ENCODE peak calls at places on chromosomes 1 and 21, in ten cellular contexts. R is mucosa of descending colon, L is right lobe of liver, G is esophagus squamous epithelium, F is bronchial epithelial cell, Z is GM06990, M is astrocyte, C is lower leg skin, A is psoas muscle, V is fibroblast of mammary gland. S is an unnamed sample.
A peak's percentile ranks its signal among the peaks of the same experiment; 100 is the strongest.

GRCh38 chr1:65948609-65949229 is 156.0 kb downstream of the PDE4B start:
- DNase-seq in R (peak; percentile 21), L (no peak), G (no peak), F (no peak), Z (no peak), M (peak; percentile 21), C (no peak), A (no peak), V (peak; percentile 91), S (no peak)

GRCh38 chr1:111334169-111334568 is 43.5 kb downstream of the CHIA start:
- DNase-seq in R (peak; percentile 39), L (no peak), G (no peak), F (peak; percentile 45), Z (peak; percentile 13), M (peak; percentile 22), C (no peak), A (no peak), V (peak; percentile 58), S (peak; percentile 40)

GRCh38 chr1:91879739-91880138 is 6.2 kb downstream of the TGFBR3 start:
- DNase-seq in R (no peak), L (no peak), G (no peak), F (no peak), Z (no peak), M (no peak), C (no peak), A (no peak), V (peak; percentile 21), S (no peak)

GRCh38 chr1:47984175-47984789 is 12.9 kb downstream of the TRABD2B start:
- DNase-seq in R (no peak), L (peak; percentile 29), G (no peak), F (no peak), Z (no peak), M (no peak), C (no peak), A (peak; percentile 57), V (no peak), S (no peak)

GRCh38 chr1:27339213-27339612 is 2.6 kb upstream of the SYTL1 start:
- DNase-seq in R (no peak), L (no peak), G (no peak), F (no peak), Z (no peak), M (no peak), C (no peak), A (no peak), V (no peak), S (no peak)

GRCh38 chr21:36696640-36697472 is 2.1 kb upstream of the SIM2 start:
- DNase-seq in R (no peak), L (no peak), G (no peak), F (no peak), Z (no peak), M (no peak), C (no peak), A (no peak), V (no peak), S (no peak)

GRCh38 chr21:19275065-19275464 is 871.5 kb upstream of the TMPRSS15 start:
- DNase-seq in R (no peak), L (no peak), G (no peak), F (no peak), Z (no peak), M (no peak), C (no peak), A (no peak), V (no peak), S (no peak)

GRCh38 chr1:68346192-68346808 is 103.5 kb downstream of the RPE65 start:
- DNase-seq in R (no peak), L (no peak), G (no peak), F (peak; percentile 39), Z (no peak), M (no peak), C (no peak), A (no peak), V (peak; percentile 63), S (no peak)

GRCh38 chr1:206809504-206810084 is 37.3 kb upstream of the IL10 start:
- DNase-seq in R (peak; percentile 69), L (no peak), G (no peak), F (peak; percentile 68), Z (no peak), M (no peak), C (no peak), A (no peak), V (peak; percentile 56), S (no peak)

GRCh38 chr1:151934048-151934493 is 24.8 kb upstream of the THEM4 start:
- DNase-seq in R (peak; percentile 75), L (no peak), G (no peak), F (peak; percentile 63), Z (no peak), M (peak; percentile 25), C (peak; percentile 42), A (no peak), V (peak; percentile 68), S (no peak)

GRCh38 chr1:211260161-211261107 is 1.3 kb downstream of the RCOR3 start:
- DNase-seq in R (peak; percentile 86), L (peak; percentile 86), G (peak; percentile 16), F (peak; percentile 63), Z (peak; percentile 76), M (peak; percentile 70), C (peak; percentile 88), A (peak; percentile 91), V (peak; percentile 62), S (peak; percentile 29)

GRCh38 chr1:1574721-1575537 is at the start of gene SSU72:
- DNase-seq in R (peak; percentile 95), L (peak; percentile 93), G (peak; percentile 78), F (peak; percentile 68), Z (peak; percentile 92), M (peak; percentile 79), C (peak; percentile 90), A (peak; percentile 97), V (peak; percentile 89), S (peak; percentile 74)

GRCh38 chr1:205301220-205301821 is 20.2 kb downstream of the NUAK2 start:
- DNase-seq in R (peak; percentile 44), L (peak; percentile 35), G (no peak), F (peak; percentile 73), Z (peak; percentile 43), M (peak; percentile 94), C (no peak), A (no peak), V (peak; percentile 83), S (no peak)

GRCh38 chr1:108082006-108082405 is 117.0 kb upstream of the VAV3 start:
- DNase-seq in R (no peak), L (no peak), G (no peak), F (no peak), Z (no peak), M (no peak), C (no peak), A (no peak), V (peak; percentile 15), S (no peak)

GRCh38 chr1:9691108-9691445 is 39.5 kb downstream of the PIK3CD start:
- DNase-seq in R (no peak), L (no peak), G (no peak), F (no peak), Z (no peak), M (peak; percentile 74), C (no peak), A (no peak), V (peak; percentile 27), S (no peak)

GRCh38 chr1:9689011-9689706 is 37.6 kb downstream of the PIK3CD start:
- DNase-seq in R (peak; percentile 93), L (peak; percentile 89), G (no peak), F (peak; percentile 36), Z (peak; percentile 89), M (no peak), C (peak; percentile 63), A (peak; percentile 87), V (peak; percentile 23), S (no peak)

GRCh38 chr1:9689971-9690381 is 38.4 kb downstream of the PIK3CD start:
- DNase-seq in R (peak; percentile 23), L (peak; percentile 35), G (no peak), F (no peak), Z (no peak), M (no peak), C (no peak), A (peak; percentile 62), V (no peak), S (no peak)

GRCh38 chr1:9691726-9692125 is 40.2 kb downstream of the PIK3CD start:
- DNase-seq in R (no peak), L (no peak), G (no peak), F (no peak), Z (no peak), M (no peak), C (no peak), A (no peak), V (no peak), S (no peak)

GRCh38 chr1:9690440-9691107 is 39.0 kb downstream of the PIK3CD start:
- DNase-seq in R (no peak), L (no peak), G (no peak), F (no peak), Z (no peak), M (no peak), C (no peak), A (no peak), V (no peak), S (no peak)
- H3K4me3 ChIP-seq in R (no peak overlapping the region), L (no peak overlapping the region), G (peak overlapping the region; percentile 85), F (peak overlapping the region; percentile 56), Z (no peak overlapping the region), M (peak overlapping the region; percentile 63), C (no peak overlapping the region), A (peak overlapping the region; percentile 73), V (peak overlapping the region; percentile 54), S (no peak overlapping the region)

DNA sequence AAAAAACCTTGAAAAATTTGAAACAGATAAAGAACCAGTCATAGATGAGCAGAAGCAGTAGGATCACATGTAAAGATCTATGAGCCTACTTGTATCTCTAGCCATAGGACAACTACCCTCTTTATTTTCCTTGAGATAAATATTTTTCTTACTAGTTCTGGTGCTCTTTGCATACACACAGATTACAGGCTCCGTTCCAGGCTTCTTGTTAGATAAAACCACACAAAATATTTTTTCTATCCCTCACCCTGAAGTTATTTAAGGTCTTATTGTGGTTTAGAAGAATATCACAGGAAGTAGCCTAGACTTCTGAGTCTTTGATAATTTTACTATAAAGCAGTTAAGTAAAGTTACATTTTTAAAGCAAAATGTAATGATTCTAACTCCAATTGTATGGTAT is 512.2 kb downstream of the NEGR1 start:
- DNase-seq in R (no peak), L (no peak), G (no peak), F (no peak), Z (no peak), M (peak; percentile 91), C (no peak), A (no peak), V (peak; percentile 38), S (no peak)
- TF ChIP-seq CTCF in R (no peak), L (no peak), G (no peak), F (no peak), Z (no peak), M (no peak), C (no peak), A (no peak), V (no peak), S (no peak)

GRCh38 chr1:155009221-155009711 is 6.7 kb downstream of the ZBTB7B start:
- DNase-seq in R (no peak), L (peak; percentile 24), G (no peak), F (no peak), Z (no peak), M (no peak), C (no peak), A (peak; percentile 79), V (no peak), S (no peak)
- H3K4me3 ChIP-seq in R (no peak overlapping the region), L (no peak overlapping the region), G (peak overlapping the region; percentile 61), F (peak overlapping the region; percentile 35), Z (no peak overlapping the region), M (no peak overlapping the region), C (peak overlapping the region; percentile 42), A (peak overlapping the region; percentile 62), V (no peak overlapping the region), S (no peak overlapping the region)

DNA sequence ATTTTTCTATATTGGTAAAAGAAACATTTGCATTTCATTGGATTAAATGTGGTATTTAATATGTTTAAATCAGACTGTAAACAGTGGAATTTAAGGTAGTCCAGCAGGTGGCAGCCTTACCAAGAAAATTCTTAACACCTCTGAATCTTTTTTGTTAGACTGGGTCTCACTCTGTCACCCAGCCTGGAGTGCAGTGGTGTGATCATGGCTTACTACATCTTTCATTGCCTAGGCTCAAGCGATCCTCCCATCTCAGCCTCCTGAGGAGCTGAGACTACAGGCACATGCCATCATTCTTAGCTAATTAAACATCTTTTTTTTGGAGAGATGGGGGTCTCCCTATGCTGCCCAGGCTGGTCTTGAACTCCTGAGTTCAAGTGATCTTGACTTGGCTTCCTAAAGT is 98.8 kb downstream of the RABGAP1L start:
- DNase-seq in R (peak; percentile 69), L (no peak), G (no peak), F (peak; percentile 43), Z (no peak), M (peak; percentile 6), C (peak; percentile 19), A (no peak), V (peak; percentile 53), S (no peak)
- TF ChIP-seq CTCF in R (no peak), L (peak; percentile 64), G (peak; percentile 33), F (peak; percentile 48), Z (peak; percentile 1), M (peak; percentile 50), C (no peak), A (peak; percentile 50), V (peak; percentile 41), S (peak; percentile 44)

S was measured in GM12864.